ENCODE peak calls at places on chromosomes 2 and 18, in six cellular contexts. M is H9, Z is neuronal stem cell, L is mesenchymal stem cell, D is H1, O is trophoblast cell. U is an unnamed sample.

GRCh38 chr18:73895701-73896100 is 251.9 kb downstream of the FBXO15 start:
- DNase-seq in M (peak; percentile 41), Z (no peak), L (no peak), D (no peak), O (no peak), U (no peak)

GRCh38 chr2:181371782-181372292 is 85.3 kb upstream of the ITGA4 start:
- DNase-seq in M (no peak), Z (no peak), L (peak; percentile 47), D (no peak), O (peak; percentile 1), U (peak; percentile 57)

GRCh38 chr2:9230051-9230802 is 23.6 kb downstream of the ASAP2 start:
- DNase-seq in M (no peak), Z (no peak), L (peak; percentile 90), D (no peak), O (no peak), U (peak; percentile 51)

GRCh38 chr2:31729442-31730092 is 148.8 kb upstream of the SRD5A2 start:
- DNase-seq in M (peak; percentile 44), Z (no peak), L (peak; percentile 1), D (no peak), O (peak; percentile 47), U (peak; percentile 35)

GRCh38 chr2:127707890-127708648 is 6.8 kb downstream of the SFT2D3 start:
- DNase-seq in M (no peak), Z (no peak), L (no peak), D (no peak), O (no peak), U (no peak)

GRCh38 chr2:150371066-150371812 is 116.2 kb downstream of the RND3 start:
- DNase-seq in M (no peak), Z (no peak), L (no peak), D (no peak), O (peak; percentile 30), U (peak; percentile 7)

GRCh38 chr18:10841203-10841602 is 308.2 kb downstream of the PIEZO2 start:
- DNase-seq in M (no peak), Z (no peak), L (peak; percentile 54), D (no peak), O (no peak), U (no peak)

GRCh38 chr18:28824183-28824574 is 647.2 kb upstream of the CDH2 start:
- DNase-seq in M (no peak), Z (no peak), L (no peak), D (no peak), O (no peak), U (no peak)

GRCh38 chr18:59142274-59142673 is 2.6 kb downstream of the SEC11C start:
- DNase-seq in M (no peak), Z (no peak), L (no peak), D (no peak), O (no peak), U (no peak)

GRCh38 chr2:67898605-67899004 is 164.2 kb downstream of the C1D start:
- DNase-seq in M (no peak), Z (no peak), L (no peak), D (no peak), O (no peak), U (peak; percentile 10)

GRCh38 chr2:16629770-16630169 is 35.9 kb downstream of the CYRIA start:
- DNase-seq in M (no peak), Z (no peak), L (no peak), D (no peak), O (no peak), U (no peak)

GRCh38 chr2:169069341-169069740 is at the start of gene DHRS9:
- DNase-seq in M (no peak), Z (no peak), L (peak; percentile 49), D (no peak), O (peak; percentile 92), U (peak; percentile 7)

GRCh38 chr2:190119257-190119656 is 56.7 kb upstream of the MSTN start:
- DNase-seq in M (peak; percentile 82), Z (no peak), L (no peak), D (peak; percentile 29), O (no peak), U (no peak)

GRCh38 chr2:241788572-241788971 is 11.9 kb downstream of the GAL3ST2 start:
- DNase-seq in M (no peak), Z (no peak), L (no peak), D (no peak), O (no peak), U (no peak)

GRCh38 chr2:210577263-210578071 is 21.1 kb downstream of the CPS1 start:
- DNase-seq in M (no peak), Z (peak; percentile 40), L (peak; percentile 61), D (no peak), O (peak; percentile 68), U (peak; percentile 59)

GRCh38 chr2:223976635-223977226 is 19.5 kb downstream of the MRPL44 start:
- DNase-seq in M (no peak), Z (no peak), L (no peak), D (no peak), O (no peak), U (peak; percentile 56)

GRCh38 chr18:12890500-12890899 is 6.5 kb upstream of the PTPN2 start:
- DNase-seq in M (no peak), Z (no peak), L (no peak), D (no peak), O (peak; percentile 75), U (no peak)

GRCh38 chr2:41602351-41602750 is 445.5 kb upstream of the PKDCC start:
- DNase-seq in M (no peak), Z (no peak), L (no peak), D (no peak), O (no peak), U (no peak)

GRCh38 chr2:68813596-68813995 is 57.6 kb downstream of the BMP10 start:
- DNase-seq in M (no peak), Z (no peak), L (no peak), D (no peak), O (peak; percentile 17), U (no peak)

GRCh38 chr2:183134016-183134415 is 9.8 kb downstream of the NUP35 start:
- DNase-seq in M (no peak), Z (no peak), L (no peak), D (no peak), O (no peak), U (no peak)

GRCh38 chr2:239297142-239298125 is 103.4 kb downstream of the HDAC4 start:
- DNase-seq in M (no peak), Z (no peak), L (no peak), D (no peak), O (no peak), U (no peak)

GRCh38 chr2:162317910-162318279 is 589 bp downstream of the IFIH1 start:
- DNase-seq in M (peak; percentile 57), Z (no peak), L (peak; percentile 31), D (no peak), O (peak; percentile 57), U (no peak)

GRCh38 chr2:174436351-174436750 is 40.8 kb downstream of the SCRN3 start:
- DNase-seq in M (no peak), Z (no peak), L (no peak), D (no peak), O (no peak), U (peak; percentile 50)

GRCh38 chr2:132559326-132559725 is 110.7 kb downstream of the LYPD1 start:
- DNase-seq in M (no peak), Z (no peak), L (no peak), D (no peak), O (no peak), U (no peak)

GRCh38 chr2:109715302-109715937 is 78.7 kb upstream of the RGPD5 start:
- DNase-seq in M (peak; percentile 65), Z (no peak), L (peak; percentile 40), D (no peak), O (no peak), U (no peak)

GRCh38 chr2:107635883-107636282 is 190.8 kb upstream of the RGPD4 start:
- DNase-seq in M (no peak), Z (no peak), L (peak; percentile 22), D (no peak), O (no peak), U (peak; percentile 69)

GRCh38 chr2:9473985-9474360 is 378 bp upstream of the IAH1 start:
- DNase-seq in M (no peak), Z (no peak), L (no peak), D (no peak), O (no peak), U (no peak)

GRCh38 chr2:203909192-203909945 is 27.2 kb upstream of the ICOS start:
- DNase-seq in M (no peak), Z (peak; percentile 32), L (peak; percentile 75), D (no peak), O (peak; percentile 70), U (peak; percentile 80)

DNA sequence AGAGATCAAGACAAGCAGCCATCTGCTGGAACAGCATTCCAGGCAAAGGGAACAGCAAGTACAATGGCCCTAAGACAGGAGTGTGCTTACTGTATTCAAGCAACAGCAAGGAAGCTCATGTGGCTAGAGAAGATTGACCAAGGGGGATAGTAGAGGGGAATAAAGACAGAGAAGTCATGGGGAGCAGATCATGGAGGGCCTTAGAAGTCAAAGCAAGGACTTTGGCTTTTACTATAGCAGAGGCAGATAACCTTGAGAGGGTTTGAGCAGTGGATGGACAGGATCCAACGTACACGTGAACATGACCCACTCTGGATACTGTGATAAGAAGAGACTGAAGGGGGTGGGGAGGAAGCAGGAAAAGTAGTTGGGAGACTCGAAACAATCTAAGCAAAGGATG is 26.9 kb downstream of the SP5 start:
- DNase-seq in M (no peak), Z (no peak), L (no peak), D (no peak), O (no peak), U (no peak)
- H4K91ac ChIP-seq in M (no peak overlapping the region), Z (no peak overlapping the region), L (no peak overlapping the region), D (no peak overlapping the region), O (no peak overlapping the region), U (no peak overlapping the region)

DNA sequence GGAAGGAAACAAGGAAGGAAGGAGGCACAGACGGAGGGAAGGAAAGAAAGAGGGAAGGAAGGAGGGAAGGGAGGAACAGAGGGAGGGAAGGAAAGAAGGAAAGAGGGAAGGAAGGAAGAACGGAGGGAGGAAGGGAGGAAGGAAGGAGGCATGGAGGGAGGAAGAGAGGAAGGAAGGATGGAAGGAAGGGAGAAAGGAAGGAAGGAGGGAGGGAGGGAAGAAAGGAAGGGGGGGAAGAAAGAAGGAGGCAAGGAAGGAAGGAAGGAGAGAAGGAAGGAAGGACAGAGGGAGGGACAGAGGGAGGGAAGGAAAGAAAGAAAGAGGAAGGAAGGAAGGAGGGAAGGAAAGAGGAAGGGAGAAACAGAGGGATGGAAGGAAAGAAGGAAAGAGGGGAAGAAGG is 7.6 kb upstream of the ACOXL start:
- DNase-seq in M (no peak), Z (no peak), L (no peak), D (no peak), O (no peak), U (no peak)
- H4K91ac ChIP-seq in M (no peak overlapping the region), Z (no peak overlapping the region), L (no peak overlapping the region), D (no peak overlapping the region), O (no peak overlapping the region), U (no peak overlapping the region)

DNA sequence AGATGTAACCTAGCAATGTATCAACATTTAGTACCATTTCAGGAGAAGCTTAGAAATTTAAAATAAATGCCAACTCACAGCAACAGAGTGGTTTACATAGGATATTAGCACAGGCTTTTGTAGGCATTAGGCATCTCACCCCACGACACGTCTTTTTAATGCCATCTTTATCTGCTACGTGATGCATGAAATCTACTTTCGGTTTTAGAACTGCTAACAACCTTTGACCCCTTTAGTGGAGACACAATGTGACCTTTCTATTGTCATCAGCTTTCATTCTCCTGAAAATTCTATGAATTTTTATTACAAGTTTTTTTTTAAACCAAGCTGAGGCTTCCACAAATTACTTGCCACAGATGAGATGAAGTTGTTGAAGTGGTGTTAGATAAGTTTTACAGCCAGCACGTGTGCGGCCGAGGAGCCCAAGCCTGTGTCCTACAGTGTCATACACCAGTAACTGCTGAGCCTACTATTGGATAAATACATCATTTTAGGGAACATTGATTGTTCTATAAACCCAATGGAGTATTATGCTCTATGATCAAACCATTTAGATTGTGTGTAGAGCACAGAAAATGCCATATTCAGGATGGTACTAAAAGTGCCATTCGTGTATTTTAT is 151.7 kb downstream of the PTGR3 start:
- DNase-seq in M (no peak), Z (no peak), L (no peak), D (no peak), O (no peak), U (no peak)
- H4K91ac ChIP-seq in M (no peak overlapping the region), Z (no peak overlapping the region), L (no peak overlapping the region), D (no peak overlapping the region), O (no peak overlapping the region), U (no peak overlapping the region)

GRCh38 chr2:240554767-240555493 is 2.9 kb downstream of the ANKMY1 start:
- DNase-seq in M (no peak), Z (no peak), L (no peak), D (no peak), O (no peak), U (no peak)
- H4K91ac ChIP-seq in M (no peak overlapping the region), Z (no peak overlapping the region), L (no peak overlapping the region), D (no peak overlapping the region), O (no peak overlapping the region), U (no peak overlapping the region)